ENCODE peak calls at places on chromosomes 2 and 18, in six cellular contexts. K is NCI-H526 treated with DMSO at 0.1 percent for 48 hours; N is D341Med; J is activated CD4-positive, alpha-beta T cell treated with anti-CD3 and anti-CD28 coated beads, Interleukin-2, amount 50 U/mL, for 4 hours; H is left cardiac atrium; D is left ventricle myocardium inferior. U is an unnamed sample.

GRCh38 chr2:203237501-203238238 is 1.1 kb upstream of the CYP20A1 start:
- DNase-seq in K (no peak), N (no peak), J (no peak), H (no peak), D (no peak), U (no peak)

GRCh38 chr2:144217853-144218633 is 301.9 kb downstream of the ZEB2 start:
- DNase-seq in K (peak; percentile 34), N (no peak), J (no peak), H (no peak), D (no peak), U (no peak)

GRCh38 chr18:42087876-42088275 is 132.8 kb downstream of the PIK3C3 start:
- DNase-seq in K (no peak), N (no peak), J (no peak), H (no peak), D (no peak), U (no peak)

GRCh38 chr18:24009651-24010333 is 4.8 kb upstream of the TTC39C start:
- DNase-seq in K (peak; percentile 3), N (no peak), J (no peak), H (no peak), D (no peak), U (no peak)

GRCh38 chr18:79795446-79795845 is 2.3 kb upstream of the KCNG2 start:
- DNase-seq in K (no peak), N (no peak), J (no peak), H (no peak), D (no peak), U (no peak)

GRCh38 chr2:194714541-194714940 is 942.5 kb upstream of the SLC39A10 start:
- DNase-seq in K (no peak), N (no peak), J (no peak), H (no peak), D (no peak), U (no peak)

GRCh38 chr18:22031581-22031980 is 137.8 kb upstream of the GATA6 start:
- DNase-seq in K (no peak), N (no peak), J (no peak), H (no peak), D (no peak), U (no peak)

GRCh38 chr2:38293152-38293865 is 83.8 kb downstream of the ATL2 start:
- DNase-seq in K (no peak), N (no peak), J (no peak), H (no peak), D (no peak), U (no peak)

GRCh38 chr18:57527479-57528237 is 58.8 kb downstream of the FECH start:
- DNase-seq in K (no peak), N (no peak), J (no peak), H (no peak), D (no peak), U (no peak)

GRCh38 chr18:56575819-56576663 is 62.4 kb downstream of the TXNL1 start:
- DNase-seq in K (peak; percentile 60), N (peak; percentile 59), J (no peak), H (no peak), D (no peak), U (peak; percentile 21)

GRCh38 chr2:6312377-6312776 is 553.3 kb downstream of the CMPK2 start:
- DNase-seq in K (no peak), N (no peak), J (no peak), H (no peak), D (no peak), U (no peak)

GRCh38 chr18:74342416-74343043 is 26.9 kb downstream of the C18orf63 start:
- DNase-seq in K (peak; percentile 40), N (no peak), J (no peak), H (no peak), D (no peak), U (peak; percentile 27)

GRCh38 chr2:74843371-74844298 is 9.7 kb downstream of the HK2 start:
- DNase-seq in K (no peak), N (no peak), J (peak; percentile 23), H (no peak), D (no peak), U (peak; percentile 72)

GRCh38 chr2:23903034-23903433 is 23.9 kb downstream of the ATAD2B start:
- DNase-seq in K (no peak), N (no peak), J (no peak), H (no peak), D (no peak), U (no peak)

GRCh38 chr2:4964579-4964978 is 727.6 kb upstream of the SOX11 start:
- DNase-seq in K (no peak), N (no peak), J (no peak), H (no peak), D (no peak), U (no peak)

GRCh38 chr2:46241344-46241743 is 55.9 kb upstream of the EPAS1 start:
- DNase-seq in K (no peak), N (no peak), J (no peak), H (no peak), D (no peak), U (no peak)

U was measured in skeletal muscle cell.